ENCODE peak calls at places on chromosomes 2 and 18, in nine cellular contexts. B, A, F, V, C, X, L, O and I are unnamed samples.
A peak's percentile ranks its signal among the peaks of the same experiment; 100 is the strongest.

GRCh38 chr18:75421656-75422055 is 5.8 kb downstream of the SMIM21 start:
- DNase-seq in B (no peak), A (no peak), F (no peak), V (no peak), C (peak; percentile 80), X (no peak), L (no peak), O (no peak), I (no peak)

GRCh38 chr2:6067089-6067488 is 374.9 kb downstream of the SOX11 start:
- DNase-seq in B (no peak), A (no peak), F (no peak), V (no peak), C (no peak), X (no peak), L (no peak), O (no peak), I (no peak)

GRCh38 chr2:29755829-29756228 is 165.6 kb downstream of the ALK start:
- DNase-seq in B (no peak), A (no peak), F (no peak), V (no peak), C (no peak), X (no peak), L (peak; percentile 15), O (no peak), I (no peak)

GRCh38 chr2:178397002-178397605 is 53.9 kb downstream of the PRKRA start:
- DNase-seq in B (peak; percentile 34), A (no peak), F (peak; percentile 62), V (no peak), C (peak; percentile 71), X (no peak), L (no peak), O (no peak), I (no peak)

GRCh38 chr2:196130039-196130825 is 41.1 kb downstream of the STK17B start:
- DNase-seq in B (no peak), A (no peak), F (no peak), V (no peak), C (no peak), X (no peak), L (no peak), O (no peak), I (no peak)

GRCh38 chr2:196989496-196989895 is 63.0 kb upstream of the PGAP1 start:
- DNase-seq in B (no peak), A (no peak), F (no peak), V (no peak), C (no peak), X (no peak), L (no peak), O (no peak), I (no peak)

GRCh38 chr2:94725543-94725942 is 145.7 kb upstream of the TEKT4 start:
- DNase-seq in B (no peak), A (no peak), F (no peak), V (no peak), C (no peak), X (no peak), L (no peak), O (no peak), I (no peak)

GRCh38 chr2:69946351-69947077 is 14.9 kb downstream of the ASPRV1 start:
- DNase-seq in B (no peak), A (peak; percentile 33), F (peak; percentile 35), V (no peak), C (peak; percentile 29), X (no peak), L (no peak), O (no peak), I (peak; percentile 49)

GRCh38 chr2:134208825-134209224 is 45.0 kb upstream of the MGAT5 start:
- DNase-seq in B (no peak), A (no peak), F (no peak), V (no peak), C (no peak), X (no peak), L (no peak), O (no peak), I (peak; percentile 49)

GRCh38 chr18:32111706-32112105 is 20.0 kb downstream of the RNF138 start:
- DNase-seq in B (no peak), A (no peak), F (no peak), V (no peak), C (no peak), X (no peak), L (no peak), O (no peak), I (no peak)

GRCh38 chr2:202339052-202339870 is 36.9 kb upstream of the BMPR2 start:
- DNase-seq in B (no peak), A (no peak), F (no peak), V (no peak), C (peak; percentile 54), X (no peak), L (no peak), O (no peak), I (no peak)

GRCh38 chr2:237669129-237669627 is 41.8 kb downstream of the LRRFIP1 start:
- DNase-seq in B (peak; percentile 23), A (no peak), F (no peak), V (no peak), C (no peak), X (no peak), L (no peak), O (no peak), I (no peak)

GRCh38 chr2:136796339-136796738 is 31.0 kb downstream of the THSD7B start:
- DNase-seq in B (no peak), A (no peak), F (no peak), V (no peak), C (no peak), X (no peak), L (no peak), O (no peak), I (no peak)

GRCh38 chr2:460861-461260 is 173.0 kb upstream of the ALKAL2 start:
- DNase-seq in B (no peak), A (no peak), F (peak; percentile 47), V (no peak), C (no peak), X (no peak), L (no peak), O (no peak), I (peak; percentile 11)

GRCh38 chr2:225270861-225271260 is 128.6 kb upstream of the NYAP2 start:
- DNase-seq in B (peak; percentile 28), A (no peak), F (peak; percentile 24), V (no peak), C (peak; percentile 46), X (no peak), L (no peak), O (no peak), I (no peak)

GRCh38 chr2:108594982-108595464 is 60.8 kb downstream of the LIMS1 start:
- DNase-seq in B (no peak), A (no peak), F (peak; percentile 40), V (no peak), C (peak; percentile 77), X (no peak), L (no peak), O (no peak), I (peak; percentile 76)